ENCODE peak calls at places on chromosome 10, in nine cellular contexts. E, P, D, L, R, Y, Q, N and M are unnamed samples.
A peak's percentile ranks its signal among the peaks of the same experiment; 100 is the strongest.

GRCh38 chr10:114859227-114859626 is 37.6 kb downstream of the FHIP2A start:
- DNase-seq in Y (no peak), E (no peak), Q (no peak), L (no peak), N (no peak), P (no peak), R (no peak), D (no peak), M (no peak)

GRCh38 chr10:114703377-114704125 is 45.5 kb upstream of the ABLIM1 start:
- DNase-seq in Y (no peak), L (peak; percentile 30), D (no peak), E (no peak), P (peak; percentile 42), R (no peak), Q (peak; percentile 40), N (no peak), M (peak; percentile 10)

GRCh38 chr10:65342226-65342625 is 1583.6 kb upstream of the LRRTM3 start:
- DNase-seq in E (no peak), P (peak; percentile 31), L (no peak), Q (no peak), R (no peak), Y (no peak), D (no peak), N (no peak), M (no peak)

GRCh38 chr10:31706464-31706863 is 222.2 kb downstream of the ARHGAP12 start:
- DNase-seq in E (no peak), R (no peak), D (no peak), L (no peak), N (no peak), Y (no peak), P (no peak), Q (no peak), M (no peak)

GRCh38 chr10:124641282-124642075 is 102.7 kb downstream of the FAM53B start:
- DNase-seq in R (peak; percentile 81), N (no peak), D (peak; percentile 50), E (no peak), P (peak; percentile 19), Q (no peak), Y (no peak), L (peak; percentile 69), M (no peak)

GRCh38 chr10:11887381-11888227 is 64.4 kb downstream of the PROSER2 start:
- DNase-seq in P (no peak), Y (no peak), Q (no peak), N (no peak), R (no peak), E (no peak), D (no peak), L (no peak), M (no peak)

GRCh38 chr10:98465866-98466265 is 19.1 kb upstream of the HPS1 start:
- DNase-seq in R (no peak), Y (no peak), N (no peak), Q (no peak), L (no peak), E (no peak), P (no peak), D (no peak), M (no peak)

GRCh38 chr10:15222511-15222910 is 54.0 kb upstream of the NMT2 start:
- DNase-seq in E (no peak), D (no peak), R (no peak), N (no peak), P (peak; percentile 29), Q (no peak), L (peak; percentile 39), Y (no peak), M (no peak)

GRCh38 chr10:132457328-132458070 is 60.5 kb downstream of the PWWP2B start:
- DNase-seq in N (peak; percentile 45), Y (no peak), E (no peak), R (no peak), L (no peak), Q (no peak), D (no peak), P (no peak), M (peak; percentile 25)

GRCh38 chr10:125038637-125039036 is 96.7 kb downstream of the ZRANB1 start:
- DNase-seq in E (peak; percentile 79), L (no peak), N (peak; percentile 88), P (no peak), D (no peak), Y (no peak), R (no peak), Q (peak; percentile 21), M (no peak)

GRCh38 chr10:124461642-124462347 is at the start of gene LHPP:
- DNase-seq in N (peak; percentile 91), P (peak; percentile 79), R (peak; percentile 86), Y (peak; percentile 71), E (peak; percentile 83), D (peak; percentile 85), L (peak; percentile 65), Q (peak; percentile 70), M (peak; percentile 49)

GRCh38 chr10:123582084-123582989 is 83.8 kb upstream of the GPR26 start:
- DNase-seq in R (peak; percentile 59), P (peak; percentile 75), E (peak; percentile 65), Y (peak; percentile 63), N (peak; percentile 86), Q (peak; percentile 66), L (peak; percentile 64), D (peak; percentile 24), M (peak; percentile 52)

GRCh38 chr10:118571123-118571522 is 24.3 kb downstream of the PRLHR start:
- DNase-seq in P (no peak), N (no peak), R (no peak), E (peak; percentile 25), L (peak; percentile 86), D (no peak), Q (no peak), Y (peak; percentile 67), M (no peak)

GRCh38 chr10:98472171-98472570 is 25.4 kb upstream of the HPS1 start:
- DNase-seq in Q (no peak), P (no peak), E (no peak), D (no peak), Y (no peak), N (no peak), L (no peak), R (no peak), M (no peak)

GRCh38 chr10:67079126-67079525 is 153.3 kb downstream of the LRRTM3 start:
- DNase-seq in Y (no peak), Q (no peak), R (no peak), L (no peak), P (no peak), E (peak; percentile 34), N (no peak), D (no peak), M (no peak)

GRCh38 chr10:70232859-70233108 is 445 bp downstream of the PPA1 start:
- DNase-seq in Y (no peak), N (no peak), L (no peak), E (no peak), Q (no peak), R (no peak), P (no peak), D (no peak), M (no peak)

GRCh38 chr10:117413928-117414618 is 38.8 kb upstream of the PDZD8 start:
- DNase-seq in N (no peak), Q (no peak), Y (no peak), L (peak; percentile 83), D (no peak), E (no peak), P (peak; percentile 28), R (no peak), M (no peak)

GRCh38 chr10:124708922-124709520 is 35.2 kb downstream of the FAM53B start:
- DNase-seq in E (peak; percentile 59), P (peak; percentile 39), N (peak; percentile 43), Y (no peak), R (no peak), Q (no peak), L (no peak), D (no peak), M (no peak)

GRCh38 chr10:132532784-132533560 is 4.6 kb upstream of the INPP5A start:
- DNase-seq in L (peak; percentile 78), Y (no peak), R (no peak), Q (peak; percentile 94), N (no peak), D (no peak), E (peak; percentile 20), P (no peak), M (no peak)

GRCh38 chr10:285216-285967 is 150.1 kb downstream of the ZMYND11 start:
- DNase-seq in D (no peak), N (no peak), Y (no peak), E (no peak), R (no peak), P (no peak), L (no peak), Q (no peak), M (peak; percentile 11)

GRCh38 chr10:43069597-43069996 is 7.3 kb upstream of the RET start:
- DNase-seq in Q (no peak), N (peak; percentile 30), R (no peak), Y (no peak), E (no peak), D (no peak), P (no peak), L (no peak), M (no peak)

GRCh38 chr10:48224979-48225560 is 49.4 kb downstream of the FRMPD2 start:
- DNase-seq in N (no peak), Q (peak; percentile 46), P (peak; percentile 12), L (no peak), E (no peak), D (no peak), R (no peak), Y (no peak), M (no peak)

GRCh38 chr10:71770789-71771188 is 2.5 kb downstream of the VSIR start:
- DNase-seq in N (no peak), P (no peak), Y (no peak), E (no peak), D (no peak), L (peak; percentile 49), Q (no peak), R (no peak), M (no peak)

GRCh38 chr10:125783957-125784356 is 8.3 kb upstream of the MMP21 start:
- DNase-seq in Q (no peak), Y (no peak), L (no peak), R (no peak), N (no peak), P (no peak), D (no peak), E (no peak), M (no peak)

GRCh38 chr10:13708256-13708990 is 121.7 kb downstream of the PRPF18 start:
- DNase-seq in P (no peak), Y (peak; percentile 83), N (no peak), E (peak; percentile 10), D (no peak), L (no peak), R (no peak), Q (no peak), M (no peak)

GRCh38 chr10:61164458-61165160 is 220.6 kb upstream of the RHOBTB1 start:
- DNase-seq in Y (peak; percentile 47), L (peak; percentile 25), Q (no peak), P (no peak), N (peak; percentile 76), E (peak; percentile 5), R (no peak), D (no peak), M (no peak)

GRCh38 chr10:118522791-118523498 is 72.5 kb downstream of the PRLHR start:
- DNase-seq in E (no peak), N (no peak), P (peak; percentile 10), L (peak; percentile 75), R (no peak), Q (peak; percentile 54), Y (peak; percentile 33), D (no peak), M (no peak)